ENCODE peak calls at places on chromosomes 11 and 22, in five cellular contexts. Y is psoas muscle; S is activated CD4-positive, alpha-beta T cell treated with anti-CD3 and anti-CD28 coated beads, Interleukin-2, amount 50 U/mL, for 48 hours; R is activated T-cell treated with anti-CD3 and anti-CD28 coated beads, Interleukin-2, amount 50 U/mL, for 72 hours; L is Ammon's horn. K is an unnamed sample.

GRCh38 chr11:34446389-34446788 is 7.7 kb downstream of the CAT start:
- DNase-seq in R (no peak), Y (no peak), L (no peak), S (no peak), K (no peak)

GRCh38 chr22:38305481-38306448 is 11.5 kb downstream of the CSNK1E start:
- DNase-seq in Y (no peak), R (peak), L (no peak), S (peak), K (peak)

GRCh38 chr11:19725379-19726079 is 12.9 kb downstream of the NAV2 start:
- DNase-seq in Y (peak), R (no peak), S (no peak), L (no peak), K (no peak)

GRCh38 chr11:2202071-2202899 is 30.7 kb upstream of the TH start:
- DNase-seq in R (no peak), S (no peak), L (no peak), Y (no peak), K (no peak)

GRCh38 chr11:77201991-77202841 is 74.2 kb downstream of the MYO7A start:
- DNase-seq in S (no peak), L (no peak), Y (no peak), R (no peak), K (no peak)

GRCh38 chr11:35337919-35338316 is 81.4 kb downstream of the SLC1A2 start:
- DNase-seq in R (no peak), S (no peak), Y (no peak), L (no peak), K (no peak)

GRCh38 chr22:31579835-31580242 is 82.2 kb downstream of the PISD start:
- DNase-seq in Y (no peak), S (no peak), R (no peak), L (no peak), K (no peak)

GRCh38 chr11:70578831-70579230 is 180.5 kb downstream of the CTTN start:
- DNase-seq in L (no peak), Y (no peak), S (no peak), R (no peak), K (no peak)

GRCh38 chr22:24937114-24937513 is 9.4 kb downstream of the LHFPL7 start:
- DNase-seq in S (no peak), Y (no peak), R (no peak), L (no peak), K (no peak)

GRCh38 chr11:102830328-102830727 is 13.1 kb downstream of the MMP3 start:
- DNase-seq in S (no peak), Y (no peak), L (no peak), R (no peak), K (no peak)

K was measured in CD8-positive, alpha-beta memory T cell.